ENCODE peak calls at places on chromosomes 11 and 22, in seven cellular contexts. Z is AG04450, E is neural progenitor cell, F is HS-27A, B is nucleus accumbens, K is NAMALWA, A is HCEC 1CT. J is an unnamed sample.

GRCh38 chr11:35163707-35164496 is 24.9 kb downstream of the CD44 start:
- DNase-seq in F (no peak), Z (no peak), E (no peak), K (no peak), A (peak), B (no peak), J (no peak)

GRCh38 chr22:35630387-35630793 is 13.3 kb upstream of the MB start:
- DNase-seq in K (peak), B (no peak), E (peak), A (peak), Z (peak), F (peak), J (no peak)

GRCh38 chr11:124644426-124645280 is 22.0 kb downstream of the TBRG1 start:
- DNase-seq in K (peak), B (peak), A (peak), F (peak), E (peak), Z (no peak), J (peak)

GRCh38 chr11:20374746-20375305 is 11.3 kb downstream of the HTATIP2 start:
- DNase-seq in K (no peak), E (no peak), Z (no peak), F (no peak), A (no peak), B (no peak), J (no peak)

GRCh38 chr22:17171313-17172171 is 12.5 kb upstream of the HDHD5 start:
- DNase-seq in A (peak), E (peak), B (peak), F (peak), K (peak), Z (peak), J (peak)

GRCh38 chr22:27959335-27960090 is 40.5 kb upstream of the PITPNB start:
- DNase-seq in F (no peak), E (no peak), Z (no peak), K (no peak), B (no peak), A (no peak), J (no peak)

GRCh38 chr11:92854952-92855351 is 114.5 kb upstream of the MTNR1B start:
- DNase-seq in K (no peak), F (no peak), A (no peak), Z (no peak), B (no peak), E (no peak), J (no peak)

GRCh38 chr11:31687861-31688260 is 123.3 kb downstream of the PAX6 start:
- DNase-seq in B (no peak), K (no peak), E (no peak), Z (no peak), A (no peak), F (no peak), J (no peak)

GRCh38 chr11:18315893-18316292 is 6.0 kb downstream of the HPS5 start:
- DNase-seq in B (no peak), K (no peak), A (no peak), Z (no peak), E (no peak), F (no peak), J (no peak)

GRCh38 chr11:132886335-132886734 is 646.0 kb downstream of the OPCML start:
- DNase-seq in K (no peak), B (no peak), E (no peak), A (peak), Z (peak), F (no peak), J (peak)

GRCh38 chr11:61477126-61477525 is 31.4 kb upstream of the LRRC10B start:
- DNase-seq in F (no peak), B (no peak), Z (no peak), A (no peak), K (no peak), E (no peak), J (no peak)

GRCh38 chr22:40855104-40855959 is 1.1 kb downstream of the ST13 start:
- DNase-seq in K (peak), B (no peak), Z (no peak), F (no peak), E (peak), A (peak), J (no peak)

GRCh38 chr11:75383246-75383645 is 16.1 kb upstream of the RPS3 start:
- DNase-seq in Z (no peak), K (no peak), B (no peak), F (no peak), E (no peak), A (no peak), J (no peak)

GRCh38 chr11:73055002-73055401 is 87.1 kb downstream of the FCHSD2 start:
- DNase-seq in K (no peak), A (no peak), F (no peak), B (no peak), Z (no peak), E (no peak), J (no peak)

GRCh38 chr11:113563766-113564165 is 88.6 kb upstream of the DRD2 start:
- DNase-seq in Z (no peak), B (no peak), F (no peak), A (no peak), K (no peak), E (no peak), J (no peak)

GRCh38 chr11:122491486-122491885 is 164.0 kb upstream of the UBASH3B start:
- DNase-seq in Z (peak), B (no peak), A (no peak), K (no peak), F (no peak), E (no peak), J (peak)

GRCh38 chr11:75582935-75583709 is 21.1 kb downstream of the SERPINH1 start:
- DNase-seq in Z (no peak), F (no peak), A (peak), B (peak), K (peak), E (peak), J (no peak)

GRCh38 chr11:2687782-2688191 is 12.0 kb downstream of the KCNQ1OT1 start:
- DNase-seq in B (no peak), F (no peak), E (no peak), A (no peak), K (no peak), Z (no peak), J (no peak)

GRCh38 chr22:40405178-40406062 is 35.0 kb downstream of the SGSM3 start:
- DNase-seq in A (no peak), B (no peak), E (no peak), Z (no peak), K (no peak), F (no peak), J (no peak)

GRCh38 chr11:126132319-126132718 is 69.7 kb upstream of the CDON start:
- DNase-seq in E (no peak), K (no peak), F (no peak), B (no peak), Z (no peak), A (peak), J (no peak)

GRCh38 chr11:86183694-86184093 is 60.9 kb upstream of the EED start:
- DNase-seq in E (no peak), Z (no peak), A (peak), B (no peak), K (no peak), F (no peak), J (no peak)

GRCh38 chr11:92224394-92225205 is at the start of gene FAT3:
- DNase-seq in E (peak), K (no peak), Z (peak), A (peak), F (no peak), B (peak), J (no peak)

GRCh38 chr11:1863352-1864215 is 10.7 kb downstream of the LSP1 start:
- DNase-seq in K (no peak), E (peak), B (no peak), A (peak), Z (peak), F (peak), J (peak)

GRCh38 chr11:1196516-1197391 is 26.1 kb upstream of the MUC5B start:
- DNase-seq in Z (no peak), K (no peak), F (no peak), E (no peak), A (no peak), B (no peak), J (no peak)

GRCh38 chr11:126776125-126776524 is 224.4 kb downstream of the KIRREL3 start:
- DNase-seq in Z (no peak), K (no peak), A (no peak), E (no peak), F (no peak), B (no peak), J (no peak)

GRCh38 chr11:46524201-46524600 is 69.6 kb downstream of the AMBRA1 start:
- DNase-seq in E (no peak), B (no peak), F (no peak), A (no peak), K (no peak), Z (no peak), J (no peak)

GRCh38 chr11:98069861-98070260 is 950.9 kb upstream of the CNTN5 start:
- DNase-seq in K (no peak), B (no peak), Z (no peak), F (no peak), A (no peak), E (no peak), J (no peak)